ENCODE peak calls at places on chromosome 6, in seven cellular contexts. G is endothelial cell of umbilical vein; B is heart left ventricle; E is CD8-positive, alpha-beta memory T cell; R is testis; N is GM23248; C is neural progenitor cell. Z is an unnamed sample.

GRCh38 chr6:145875496-145876244 is 61.1 kb upstream of the FBXO30 start:
- DNase-seq in B (no peak), G (no peak), E (no peak), C (no peak), R (peak; percentile 19), N (peak; percentile 22), Z (no peak)

GRCh38 chr6:157376706-157377230 is 4.2 kb upstream of the ZDHHC14 start:
- DNase-seq in N (peak; percentile 56), G (no peak), B (no peak), R (no peak), E (no peak), C (no peak), Z (no peak)

GRCh38 chr6:114638346-114638745 is 295.5 kb upstream of the HS3ST5 start:
- DNase-seq in E (no peak), B (no peak), C (peak; percentile 2), N (no peak), G (no peak), R (no peak), Z (no peak)

GRCh38 chr6:156884306-156884705 is 107.1 kb downstream of the ARID1B start:
- DNase-seq in B (no peak), E (no peak), G (no peak), C (no peak), R (no peak), N (no peak), Z (no peak)

GRCh38 chr6:72937160-72937559 is 288.1 kb downstream of the KHDC1L start:
- DNase-seq in N (no peak), E (no peak), R (no peak), C (no peak), G (no peak), B (no peak), Z (no peak)

GRCh38 chr6:161481786-161482516 is 208.1 kb upstream of the AGPAT4 start:
- DNase-seq in B (no peak), E (no peak), C (no peak), N (no peak), R (no peak), G (peak; percentile 72), Z (no peak)

GRCh38 chr6:139433647-139434419 is 59.4 kb upstream of the CITED2 start:
- DNase-seq in E (no peak), B (no peak), R (no peak), C (no peak), N (peak; percentile 53), G (peak; percentile 6), Z (no peak)

GRCh38 chr6:41565701-41566100 is 19.5 kb downstream of the FOXP4 start:
- DNase-seq in G (no peak), N (no peak), E (no peak), R (no peak), B (no peak), C (no peak), Z (no peak)

GRCh38 chr6:125749864-125750691 is 646 bp downstream of the HEY2 start:
- DNase-seq in R (peak; percentile 54), N (no peak), B (peak; percentile 44), G (no peak), C (peak; percentile 53), E (no peak), Z (no peak)

GRCh38 chr6:33670971-33671370 is 40.5 kb downstream of the UQCC2 start:
- DNase-seq in E (no peak), B (no peak), N (no peak), C (peak; percentile 20), G (no peak), R (peak; percentile 51), Z (no peak)

GRCh38 chr6:11462742-11463414 is 74.7 kb upstream of the TMEM170B start:
- DNase-seq in N (no peak), R (no peak), B (no peak), G (no peak), E (no peak), C (no peak), Z (no peak)

DNA sequence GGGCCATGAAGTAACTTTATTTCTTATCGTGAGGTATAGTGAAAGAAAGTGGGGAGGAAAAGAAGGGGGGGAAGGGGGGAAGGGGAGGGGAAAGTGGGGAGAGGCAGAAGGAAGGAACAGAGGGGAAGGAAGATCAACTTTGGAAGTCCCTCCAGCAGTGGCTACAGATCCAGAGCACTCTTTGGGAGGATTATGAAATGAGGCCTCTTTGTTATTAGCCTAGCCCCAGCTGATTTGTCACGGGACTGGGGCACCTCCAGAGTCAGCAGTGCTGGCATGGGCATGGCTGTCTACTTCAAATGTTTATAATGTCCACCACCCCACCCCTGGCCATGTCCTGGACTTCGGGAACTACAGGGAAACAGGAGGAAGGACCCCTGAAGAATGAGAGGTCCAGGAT is 7.6 kb downstream of the MOCS1 start:
- DNase-seq in N (peak; percentile 41), R (no peak), C (no peak), B (no peak), E (no peak), G (no peak), Z (no peak)
- H3K27ac ChIP-seq in N (no peak overlapping the region), R (no peak overlapping the region), C (no peak overlapping the region), B (no peak overlapping the region), E (no peak overlapping the region), G (no peak overlapping the region), Z (no peak overlapping the region)

GRCh38 chr6:30818426-30818841 is 65.9 kb upstream of the DDR1 start:
- DNase-seq in G (peak; percentile 41), R (no peak), B (no peak), E (no peak), N (peak; percentile 91), C (no peak), Z (no peak)

GRCh38 chr6:30821862-30822784 is 62.2 kb upstream of the DDR1 start:
- DNase-seq in B (no peak), N (peak; percentile 63), E (no peak), C (peak; percentile 46), R (no peak), G (peak; percentile 75), Z (no peak)

GRCh38 chr6:30816791-30817739 is 67.3 kb upstream of the DDR1 start:
- DNase-seq in C (no peak), N (no peak), R (no peak), E (no peak), G (no peak), B (no peak), Z (no peak)

GRCh38 chr6:30819287-30819917 is 64.9 kb upstream of the DDR1 start:
- DNase-seq in E (no peak), N (peak; percentile 87), B (no peak), R (no peak), C (no peak), G (peak; percentile 32), Z (no peak)

DNA sequence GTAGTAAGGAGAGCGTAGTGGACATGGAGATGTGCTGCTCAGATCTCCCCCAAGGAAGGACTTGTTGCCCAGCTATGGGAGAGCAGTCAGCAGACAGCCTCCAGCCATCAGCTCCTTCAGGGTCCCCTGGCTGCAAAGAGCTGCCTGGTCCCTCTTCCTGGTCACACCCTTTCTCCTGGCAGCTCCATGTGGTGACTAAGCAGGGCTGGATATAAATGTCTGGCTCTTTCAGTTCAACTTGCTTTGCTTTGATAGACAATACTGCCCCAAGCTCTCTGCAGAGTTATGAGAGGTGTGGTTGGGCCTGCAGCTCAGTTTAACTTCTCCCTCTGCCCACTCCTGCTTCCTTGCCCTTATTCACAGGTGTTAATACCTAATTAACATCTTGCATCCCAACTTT is 64.1 kb upstream of the DDR1 start:
- DNase-seq in G (peak; percentile 69), C (no peak), E (no peak), N (peak; percentile 88), B (peak; percentile 43), R (no peak), Z (no peak)
- H3K36me3 ChIP-seq in G (no peaks in the 10 kb centered on the region), C (no peaks in the 10 kb centered on the region), E (no peaks in the 10 kb centered on the region), N (no peaks in the 10 kb centered on the region), B (no peaks in the 10 kb centered on the region), R (no peaks in the 10 kb centered on the region), Z (peaks cover 3% of the 10 kb centered on the region)

DNA sequence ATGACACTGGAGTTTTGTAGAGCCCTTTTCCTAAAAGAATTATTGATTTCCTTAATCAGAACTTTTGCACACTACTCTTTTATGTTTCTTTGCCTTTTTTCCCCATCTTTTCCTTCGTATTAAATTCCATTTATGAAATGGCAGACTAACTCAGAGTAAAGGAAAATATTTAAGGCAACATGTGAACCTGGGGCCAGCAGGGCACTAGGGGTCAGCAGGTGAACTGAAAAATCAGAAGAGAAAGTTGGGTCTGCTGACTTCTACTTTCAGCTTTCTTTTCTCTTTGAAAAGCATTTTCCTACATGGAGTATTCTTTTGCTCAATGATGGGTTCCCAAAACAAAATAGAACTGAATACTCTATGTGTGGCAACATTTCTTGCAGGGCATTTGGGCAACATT is 226.6 kb upstream of the EXOC2 start:
- DNase-seq in R (no peak), G (no peak), E (no peak), N (no peak), B (no peak), C (no peak), Z (no peak)
- H3K9me3 ChIP-seq in R (no peaks in the 10 kb centered on the region), G (peaks cover 2% of the 10 kb centered on the region), E (no peaks in the 10 kb centered on the region), N (no peaks in the 10 kb centered on the region), B (peaks cover 16% of the 10 kb centered on the region), C (no peaks in the 10 kb centered on the region), Z (peaks cover 6% of the 10 kb centered on the region)

GRCh38 chr6:87396595-87397392 is 11.0 kb upstream of the CFAP206 start:
- DNase-seq in C (no peak), N (no peak), B (no peak), E (no peak), R (no peak), G (no peak), Z (no peak)

GRCh38 chr6:87393026-87393622 is 14.6 kb upstream of the CFAP206 start:
- DNase-seq in R (peak; percentile 49), N (peak; percentile 74), E (no peak), B (no peak), G (peak; percentile 73), C (peak; percentile 74), Z (no peak)

DNA sequence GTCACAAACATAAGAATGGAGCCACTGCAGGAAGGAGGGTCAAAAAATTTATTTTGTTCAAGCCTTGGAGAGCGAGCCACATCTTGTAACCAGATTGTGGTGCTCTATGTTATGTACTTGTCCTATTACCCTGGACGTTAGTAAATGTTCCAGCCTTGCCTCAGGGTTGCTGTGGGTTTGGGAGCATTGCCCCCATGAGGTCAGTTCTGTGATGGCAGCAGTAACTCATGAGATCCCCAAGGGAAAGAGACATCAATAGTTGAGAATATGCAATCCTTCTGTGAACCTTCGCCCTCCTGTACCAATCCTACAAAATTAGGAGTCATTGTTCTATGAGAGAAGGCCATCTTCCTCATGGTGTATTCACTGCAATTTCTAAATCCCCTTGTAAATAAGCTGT is 16.4 kb upstream of the CFAP206 start:
- DNase-seq in G (peak; percentile 36), N (peak; percentile 51), B (no peak), C (peak; percentile 70), E (no peak), R (peak; percentile 64), Z (no peak)
- H3K27ac ChIP-seq in G (no peak overlapping the region), N (no peak overlapping the region), B (no peak overlapping the region), C (no peak overlapping the region), E (no peak overlapping the region), R (no peak overlapping the region), Z (no peak overlapping the region)

GRCh38 chr6:4573958-4574481 is 202.2 kb upstream of the CDYL start:
- DNase-seq in G (no peak), N (peak; percentile 69), B (no peak), E (no peak), R (no peak), C (no peak), Z (no peak)

GRCh38 chr6:4575724-4576123 is 200.5 kb upstream of the CDYL start:
- DNase-seq in N (peak; percentile 9), G (no peak), E (no peak), R (no peak), B (no peak), C (peak; percentile 21), Z (no peak)

GRCh38 chr6:4581468-4582420 is 194.5 kb upstream of the CDYL start:
- DNase-seq in G (peak; percentile 76), N (peak; percentile 84), C (no peak), R (no peak), E (no peak), B (no peak), Z (no peak)

GRCh38 chr6:4580361-4580760 is 195.8 kb upstream of the CDYL start:
- DNase-seq in B (no peak), N (no peak), C (no peak), E (no peak), G (no peak), R (no peak), Z (no peak)

GRCh38 chr6:4577406-4577805 is 198.8 kb upstream of the CDYL start:
- DNase-seq in B (no peak), C (no peak), R (no peak), N (peak; percentile 92), E (no peak), G (peak; percentile 67), Z (no peak)
- H3K36me3 ChIP-seq in B (no peaks in the 10 kb centered on the region), C (no peaks in the 10 kb centered on the region), R (no peaks in the 10 kb centered on the region), N (no peaks in the 10 kb centered on the region), E (no peaks in the 10 kb centered on the region), G (no peaks in the 10 kb centered on the region), Z (no peaks in the 10 kb centered on the region)

Z was measured in effector memory CD4-positive, alpha-beta T cell.